ENCODE peak calls at places on chromosomes 7 and 10, in five cellular contexts. X is Peyer's patch, C is breast epithelium, J is AG09309, O is thoracic aorta. K is an unnamed sample.

GRCh38 chr10:42961156-42961589 is 115.7 kb upstream of the RET start:
- DNase-seq in J (no peak), X (no peak), C (peak; percentile 14), O (no peak), K (no peak)

GRCh38 chr10:78307576-78307975 is 273.9 kb downstream of the RPS24 start:
- DNase-seq in C (no peak), J (no peak), O (no peak), X (no peak), K (no peak)

GRCh38 chr10:91551856-91552255 is 81.0 kb downstream of the PPP1R3C start:
- DNase-seq in O (no peak), J (peak; percentile 14), C (no peak), X (no peak), K (no peak)

GRCh38 chr10:119542990-119543813 is 683 bp upstream of the RGS10 start:
- DNase-seq in X (peak; percentile 75), O (no peak), J (no peak), C (no peak), K (peak; percentile 81)

GRCh38 chr7:44762726-44763522 is 14.3 kb downstream of the ZMIZ2 start:
- DNase-seq in C (no peak), X (no peak), J (no peak), O (no peak), K (peak; percentile 14)

GRCh38 chr7:37977243-37977642 is 56.8 kb downstream of the EPDR1 start:
- DNase-seq in O (no peak), X (no peak), J (no peak), C (no peak), K (no peak)

GRCh38 chr7:134899729-134900128 is 86.6 kb upstream of the AGBL3 start:
- DNase-seq in J (no peak), X (no peak), O (no peak), C (no peak), K (no peak)

GRCh38 chr10:50360486-50360885 is 109.2 kb upstream of the ASAH2 start:
- DNase-seq in O (no peak), J (no peak), C (no peak), X (no peak), K (no peak)

GRCh38 chr10:73730153-73730906 is 13.8 kb upstream of the SEC24C start:
- DNase-seq in C (peak; percentile 80), J (peak; percentile 45), X (peak; percentile 86), O (peak; percentile 52), K (peak; percentile 82)

GRCh38 chr7:1549357-1550004 is 6.5 kb downstream of the TMEM184A start:
- DNase-seq in O (no peak), C (no peak), J (no peak), X (no peak), K (no peak)

GRCh38 chr7:115043605-115044004 is 121.7 kb downstream of the MDFIC start:
- DNase-seq in C (no peak), J (no peak), O (no peak), X (no peak), K (no peak)

GRCh38 chr7:47901542-47901941 is 46.7 kb downstream of the PKD1L1 start:
- DNase-seq in J (no peak), C (no peak), O (no peak), X (no peak), K (no peak)

GRCh38 chr7:89028319-89028718 is 232.8 kb upstream of the TEX47 start:
- DNase-seq in O (no peak), X (no peak), C (no peak), J (no peak), K (no peak)

GRCh38 chr10:58892039-58892665 is 284.3 kb upstream of the PHYHIPL start:
- DNase-seq in J (no peak), C (no peak), X (no peak), O (no peak), K (no peak)

GRCh38 chr7:112791465-112792168 is 1.4 kb upstream of the TMEM168 start:
- DNase-seq in O (no peak), X (no peak), J (no peak), C (no peak), K (no peak)

GRCh38 chr7:112788778-112789343 is 1.3 kb downstream of the TMEM168 start:
- DNase-seq in C (no peak), O (no peak), X (no peak), J (no peak), K (no peak)

GRCh38 chr7:112790651-112790973 is 419 bp upstream of the TMEM168 start:
- DNase-seq in O (no peak), J (no peak), C (no peak), X (no peak), K (peak; percentile 74)

GRCh38 chr7:112789453-112789823 is 755 bp downstream of the TMEM168 start:
- DNase-seq in J (no peak), C (no peak), X (no peak), O (no peak), K (peak; percentile 23)

GRCh38 chr7:112789824-112790650 is at the start of gene TMEM168:
- DNase-seq in C (peak; percentile 62), J (peak; percentile 16), X (peak; percentile 81), O (peak; percentile 6), K (peak; percentile 85)
- TF ChIP-seq CTCF in C (no peak), J (no peak), X (no peak), O (no peak), K (peak; percentile 15)

DNA sequence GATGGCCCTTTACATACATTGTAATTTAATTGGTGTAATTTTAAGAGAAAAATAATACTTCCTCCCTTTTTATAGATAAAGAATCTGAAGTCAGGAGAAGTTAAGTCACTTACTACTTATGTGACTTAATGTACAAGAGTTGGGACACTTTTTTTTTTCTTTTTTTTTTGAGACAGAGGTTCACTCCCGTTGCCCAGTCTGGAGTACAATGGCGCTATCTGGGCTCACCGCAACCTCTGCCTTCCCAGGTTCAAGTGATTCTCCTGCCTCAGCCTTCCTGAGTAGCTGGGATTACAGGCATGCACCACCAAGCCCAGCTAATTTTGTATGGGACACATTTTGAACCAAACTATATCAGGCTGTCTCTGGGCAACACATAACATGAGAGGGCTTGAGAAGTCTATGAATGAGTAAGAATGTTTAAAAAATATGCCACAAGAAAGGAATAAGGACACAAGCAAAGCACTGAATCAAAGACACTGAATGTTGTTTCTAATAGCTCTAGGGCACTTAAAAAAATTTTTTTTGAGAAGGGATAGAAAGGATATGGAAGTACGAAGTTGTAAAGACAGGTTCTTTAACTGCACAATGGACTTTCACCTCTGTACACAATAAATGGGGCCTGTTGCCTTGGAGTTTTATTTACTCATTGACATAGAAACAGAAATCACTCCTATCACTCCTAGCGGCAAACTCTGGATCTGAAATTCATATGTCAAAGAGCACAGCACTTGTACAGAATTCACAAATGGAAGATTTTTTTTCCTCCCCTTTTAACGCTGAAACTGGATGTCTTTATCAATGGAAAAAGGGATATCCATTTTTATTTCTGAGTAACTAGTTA is 18.5 kb downstream of the NT5C3A start:
- DNase-seq in J (no peak), C (no peak), X (no peak), O (no peak), K (no peak)
- TF ChIP-seq CTCF in J (no peak), C (no peak), X (peak; percentile 79), O (no peak), K (no peak)

DNA sequence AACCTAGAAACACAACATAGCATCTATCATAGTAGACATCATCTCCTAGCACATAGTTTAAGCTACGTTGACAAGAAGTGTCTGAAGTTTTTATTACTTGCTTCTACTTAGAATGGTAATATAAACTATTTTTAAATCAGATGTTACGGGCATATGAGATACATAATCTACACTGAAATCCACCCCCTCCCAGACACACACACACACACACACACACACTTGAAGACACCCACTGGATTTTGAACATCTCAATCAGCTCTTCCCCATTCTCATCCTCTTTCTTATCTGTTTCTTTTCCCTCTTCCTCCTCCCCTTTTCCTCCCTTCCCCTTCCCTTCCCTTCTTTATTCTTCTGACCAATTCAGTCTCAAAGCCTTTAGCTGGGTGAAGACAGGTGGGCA is 175.9 kb downstream of the PAXIP1 start:
- DNase-seq in C (no peak), J (no peak), O (no peak), X (no peak), K (no peak)
- TF ChIP-seq CTCF in C (no peak), J (no peak), O (no peak), X (no peak), K (no peak)

GRCh38 chr10:14840178-14840577 is 2.1 kb downstream of the HSPA14 start:
- DNase-seq in X (no peak), J (no peak), O (no peak), C (no peak), K (no peak)

GRCh38 chr10:14838582-14839304 is 637 bp downstream of the HSPA14 start:
- DNase-seq in O (no peak), X (peak; percentile 18), J (no peak), C (peak; percentile 28), K (peak; percentile 56)

GRCh38 chr10:14839305-14839695 is 1.2 kb downstream of the HSPA14 start:
- DNase-seq in C (no peak), O (no peak), J (no peak), X (no peak), K (no peak)

GRCh38 chr10:14837003-14837755 is 658 bp downstream of the CDNF start:
- DNase-seq in C (no peak), J (peak; percentile 11), O (no peak), X (no peak), K (no peak)

DNA sequence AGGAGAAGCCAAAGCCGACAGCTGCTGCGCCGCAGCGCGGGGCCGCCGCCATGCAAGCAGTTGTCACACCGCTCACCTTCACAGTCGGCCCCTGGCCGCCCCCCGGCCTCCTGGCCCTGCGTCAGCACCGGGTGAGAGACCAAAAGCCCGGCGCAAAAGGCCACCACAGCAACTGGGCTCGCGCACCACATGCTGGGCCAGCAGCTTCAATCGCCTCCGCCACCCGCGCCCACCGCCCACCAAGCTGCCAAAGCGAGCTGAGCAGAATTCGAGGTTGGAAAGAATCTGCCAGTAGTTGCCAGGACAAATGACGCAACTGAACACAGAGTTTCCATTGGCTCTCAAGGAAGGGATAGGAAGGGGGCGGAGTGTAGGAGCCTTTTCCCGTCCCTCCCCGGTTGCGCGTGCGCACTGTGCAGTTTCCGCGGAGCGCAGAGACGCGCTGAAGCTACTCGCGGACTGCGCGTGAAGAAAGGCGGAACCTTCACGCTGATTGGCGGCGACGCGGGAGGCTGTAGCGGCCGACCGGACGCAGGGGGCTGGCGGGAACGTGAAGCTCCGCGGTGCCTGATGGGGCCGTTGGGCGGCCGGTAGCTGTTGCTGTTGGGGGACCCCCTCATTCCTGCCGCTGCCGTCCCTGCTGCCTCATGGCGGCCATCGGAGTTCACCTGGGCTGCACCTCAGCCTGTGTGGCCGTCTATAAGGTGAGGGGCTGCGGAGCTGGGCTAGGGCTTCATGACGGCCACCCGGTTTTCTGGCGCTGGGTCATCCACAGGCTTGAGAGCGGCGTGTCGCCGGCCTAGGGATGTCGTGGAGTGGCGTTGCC is at the start of the genes CDNF, HSPA14 and MSANTD7:
- DNase-seq in O (peak; percentile 95), C (peak; percentile 98), J (peak; percentile 96), X (peak; percentile 96), K (peak; percentile 99)
- TF ChIP-seq CTCF in O (no peak), C (no peak), J (no peak), X (peak; percentile 7), K (no peak)

GRCh38 chr10:86663576-86664369 is 4.5 kb upstream of the LDB3 start:
- DNase-seq in J (no peak), O (no peak), C (no peak), X (no peak), K (no peak)

GRCh38 chr10:86665868-86666267 is 2.4 kb upstream of the LDB3 start:
- DNase-seq in C (no peak), O (no peak), X (no peak), J (no peak), K (no peak)

GRCh38 chr10:86663046-86663345 is 5.3 kb upstream of the LDB3 start:
- DNase-seq in C (no peak), J (no peak), O (no peak), X (no peak), K (no peak)

GRCh38 chr10:86665218-86665607 is 3.1 kb upstream of the LDB3 start:
- DNase-seq in J (no peak), O (no peak), C (no peak), X (no peak), K (no peak)

GRCh38 chr10:86664370-86665217 is 3.7 kb upstream of the LDB3 start:
- DNase-seq in C (no peak), X (no peak), J (no peak), O (no peak), K (no peak)
- TF ChIP-seq CTCF in C (no peak), X (no peak), J (no peak), O (no peak), K (no peak)

K was measured in GM13977.